ENCODE peak calls at places on chromosomes 16 and 17, in six cellular contexts. U is Caki2; M is stimulated activated CD4-positive, alpha-beta T cell treated with anti-CD3 and anti-CD28 coated beads, Interleukin-1b, Interleukin-23, amount 100 ng/mL, for 24 hours; Q is PC-9; O is activated CD4-positive, CD25-positive, alpha-beta regulatory T cell treated with anti-CD3 and anti-CD28 coated beads, Interleukin-2, amount 50 U/mL, for 72 hours; X is T-helper 1 cell. J is an unnamed sample.

GRCh38 chr17:81898029-81898866 is 3.8 kb upstream of the NPB start:
- DNase-seq in U (peak; percentile 80), O (no peak), X (no peak), Q (peak; percentile 86), M (no peak), J (peak; percentile 79)

GRCh38 chr17:65749479-65749878 is 188.0 kb upstream of the AXIN2 start:
- DNase-seq in O (no peak), M (no peak), X (no peak), Q (peak; percentile 55), U (no peak), J (no peak)

GRCh38 chr16:67961551-67961957 is 6.9 kb downstream of the SLC12A4 start:
- DNase-seq in Q (no peak), M (no peak), O (no peak), U (no peak), X (no peak), J (no peak)

GRCh38 chr17:15744885-15745284 is 12.8 kb downstream of the TBC1D26 start:
- DNase-seq in O (no peak), Q (no peak), X (no peak), M (no peak), U (no peak), J (peak; percentile 81)

GRCh38 chr17:35192708-35193107 is 1.5 kb downstream of the SLC35G3 start:
- DNase-seq in Q (no peak), X (no peak), O (no peak), U (no peak), M (no peak), J (no peak)

GRCh38 chr17:66304304-66305174 is 2.1 kb downstream of the PRKCA start:
- DNase-seq in O (no peak), X (peak; percentile 66), Q (peak; percentile 54), U (peak; percentile 65), M (no peak), J (peak; percentile 59)

GRCh38 chr16:21613361-21613760 is 14.0 kb downstream of the METTL9 start:
- DNase-seq in M (no peak), X (no peak), Q (no peak), U (no peak), O (no peak), J (no peak)

GRCh38 chr17:8732406-8733065 is 12.1 kb downstream of the CCDC42 start:
- DNase-seq in U (no peak), Q (no peak), X (no peak), O (no peak), M (no peak), J (no peak)

GRCh38 chr17:45775576-45776011 is 8.5 kb upstream of the CRHR1 start:
- DNase-seq in O (no peak), M (no peak), U (peak; percentile 61), X (no peak), Q (no peak), J (peak; percentile 69)

GRCh38 chr17:35432176-35433074 is at the start of gene SLFN12:
- DNase-seq in M (no peak), X (peak; percentile 70), O (peak; percentile 31), U (peak; percentile 92), Q (peak; percentile 83), J (peak; percentile 96)

GRCh38 chr17:49365667-49366066 is 3.6 kb upstream of the ZNF652 start:
- DNase-seq in U (no peak), X (peak; percentile 57), M (no peak), O (no peak), Q (no peak), J (peak; percentile 41)

GRCh38 chr17:31509095-31509804 is 117.8 kb downstream of the RAB11FIP4 start:
- DNase-seq in U (no peak), O (no peak), Q (no peak), M (no peak), X (no peak), J (no peak)

GRCh38 chr16:14337303-14338191 is 266.4 kb downstream of the MRTFB start:
- DNase-seq in O (no peak), X (no peak), U (no peak), Q (no peak), M (no peak), J (no peak)

GRCh38 chr17:49787932-49788442 is 494 bp upstream of the KAT7 start:
- DNase-seq in Q (no peak), M (no peak), O (peak; percentile 39), U (no peak), X (peak; percentile 40), J (no peak)

GRCh38 chr17:48484256-48484655 is 46.6 kb downstream of the HOXB1 start:
- DNase-seq in Q (no peak), M (no peak), X (no peak), U (no peak), O (no peak), J (peak; percentile 83)

GRCh38 chr16:82119405-82119804 is 50.6 kb downstream of the MPHOSPH6 start:
- DNase-seq in U (no peak), O (no peak), Q (no peak), X (no peak), M (no peak), J (no peak)

GRCh38 chr17:9768381-9768934 is 22.9 kb downstream of the DHRS7C start:
- DNase-seq in O (no peak), Q (no peak), U (peak; percentile 8), X (no peak), M (no peak), J (peak; percentile 51)

GRCh38 chr16:77043076-77043475 is 147.9 kb upstream of the MON1B start:
- DNase-seq in U (peak; percentile 15), Q (no peak), O (no peak), M (no peak), X (no peak), J (peak; percentile 51)

GRCh38 chr17:17635126-17635525 is 43.6 kb upstream of the PEMT start:
- DNase-seq in M (no peak), Q (no peak), X (no peak), O (no peak), U (no peak), J (no peak)

GRCh38 chr16:19884021-19884485 is 595 bp downstream of the GPRC5B start:
- DNase-seq in O (no peak), M (no peak), Q (no peak), X (no peak), U (no peak), J (no peak)

GRCh38 chr16:57969451-57970123 is 1.3 kb downstream of the CNGB1 start:
- DNase-seq in Q (no peak), X (no peak), U (no peak), O (no peak), M (no peak), J (no peak)

GRCh38 chr17:79750650-79751545 is 20.2 kb downstream of the ENPP7 start:
- DNase-seq in U (no peak), O (no peak), M (no peak), X (no peak), Q (peak; percentile 67), J (no peak)

GRCh38 chr17:75024686-75025397 is 12.4 kb downstream of the MRPL58 start:
- DNase-seq in X (peak; percentile 30), U (no peak), M (no peak), O (peak; percentile 51), Q (no peak), J (no peak)

GRCh38 chr16:86925067-86925791 is 346.9 kb downstream of the FOXL1 start:
- DNase-seq in O (no peak), U (peak; percentile 79), Q (no peak), X (no peak), M (no peak), J (no peak)

GRCh38 chr17:18321309-18321708 is 6.2 kb downstream of the SMCR8 start:
- DNase-seq in Q (peak; percentile 2), O (no peak), M (no peak), U (no peak), X (no peak), J (no peak)

GRCh38 chr17:43992641-43993040 is 11.8 kb upstream of the NAGS start:
- DNase-seq in X (no peak), O (no peak), M (no peak), Q (no peak), U (no peak), J (no peak)

GRCh38 chr17:4444782-4445473 is 11.2 kb downstream of the SPNS3 start:
- DNase-seq in M (no peak), X (no peak), Q (peak; percentile 79), U (peak; percentile 42), O (no peak), J (peak; percentile 93)

GRCh38 chr17:49021768-49022103 is 24.6 kb downstream of the IGF2BP1 start:
- DNase-seq in Q (no peak), X (no peak), U (no peak), M (no peak), O (no peak), J (no peak)

GRCh38 chr17:31052187-31052889 is 42.4 kb upstream of the NF1 start:
- DNase-seq in U (peak; percentile 81), M (no peak), Q (peak; percentile 88), X (peak; percentile 14), O (no peak), J (no peak)